ENCODE peak calls at places on chromosomes 7 and 10, in six cellular contexts. I is AG08396, X is fibroblast of lung, F is kidney epithelial cell, S is D341Med, O is NCI-H146. D is an unnamed sample.

GRCh38 chr7:29479606-29480200 is 83.9 kb upstream of the PRR15 start:
- DNase-seq in X (peak; percentile 71), S (peak; percentile 78), F (no peak), I (no peak), O (no peak), D (peak; percentile 51)

GRCh38 chr10:102801496-102801895 is 35.7 kb downstream of the CYP17A1 start:
- DNase-seq in S (no peak), O (no peak), X (no peak), I (no peak), F (no peak), D (no peak)

GRCh38 chr10:103930449-103930848 is 12.5 kb upstream of the STN1 start:
- DNase-seq in O (no peak), S (no peak), X (no peak), I (no peak), F (no peak), D (no peak)

GRCh38 chr10:17343118-17343517 is 111.3 kb downstream of the ST8SIA6 start:
- DNase-seq in I (no peak), F (no peak), X (no peak), O (peak; percentile 72), S (no peak), D (no peak)

GRCh38 chr7:617614-618538 is 98.2 kb upstream of the PDGFA start:
- DNase-seq in S (no peak), F (no peak), X (no peak), O (no peak), I (no peak), D (no peak)

GRCh38 chr7:98178321-98178720 is 32.9 kb upstream of the BHLHA15 start:
- DNase-seq in O (no peak), X (no peak), S (no peak), I (no peak), F (no peak), D (peak; percentile 85)

GRCh38 chr7:69527706-69528105 is 70.6 kb upstream of the AUTS2 start:
- DNase-seq in I (no peak), F (no peak), S (no peak), X (no peak), O (no peak), D (no peak)

GRCh38 chr7:114415054-114415997 is 711 bp downstream of the FOXP2 start:
- DNase-seq in F (no peak), I (no peak), X (peak; percentile 22), O (peak; percentile 60), S (no peak), D (no peak)

GRCh38 chr7:2266911-2267310 is 24.9 kb downstream of the NUDT1 start:
- DNase-seq in I (peak; percentile 67), F (no peak), S (peak; percentile 75), X (peak; percentile 49), O (no peak), D (no peak)

GRCh38 chr10:50605280-50606270 is 18.2 kb downstream of the SGMS1 start:
- DNase-seq in F (peak; percentile 57), S (no peak), X (peak; percentile 95), O (peak; percentile 34), I (peak; percentile 58), D (peak; percentile 25)

GRCh38 chr7:55063633-55064032 is 44.8 kb downstream of the EGFR start:
- DNase-seq in S (no peak), O (no peak), I (no peak), X (peak; percentile 37), F (no peak), D (no peak)